ENCODE peak calls at places on chromosomes 7 and 10, in seven cellular contexts. P is lower lobe of right lung, A is HFF-Myc, D is lower leg skin, M is transverse colon, B is neural crest cell, V is cardiac fibroblast. E is an unnamed sample.

GRCh38 chr7:6437251-6437650 is 10.5 kb downstream of the DAGLB start:
- DNase-seq in B (no peak), D (no peak), A (no peak), V (no peak), P (no peak), M (no peak), E (peak)

GRCh38 chr10:103238506-103239252 is 7.0 kb upstream of the RPEL1 start:
- DNase-seq in D (no peak), P (peak), A (no peak), M (peak), B (no peak), V (peak), E (no peak)

GRCh38 chr7:139680676-139681462 is 96.9 kb downstream of the HIPK2 start:
- DNase-seq in A (peak), M (no peak), B (no peak), P (peak), V (peak), D (no peak), E (peak)

GRCh38 chr7:77409739-77410545 is 6.2 kb downstream of the GSAP start:
- DNase-seq in D (no peak), P (no peak), B (no peak), A (no peak), V (peak), M (no peak), E (peak)

GRCh38 chr7:157474685-157475084 is 137.9 kb downstream of the DNAJB6 start:
- DNase-seq in D (no peak), A (no peak), B (no peak), P (peak), M (no peak), V (no peak), E (no peak)

GRCh38 chr10:43224321-43224720 is 42.5 kb downstream of the RASGEF1A start:
- DNase-seq in M (no peak), B (no peak), A (no peak), P (no peak), V (no peak), D (no peak), E (no peak)

GRCh38 chr7:141418087-141418486 is 133.1 kb upstream of the AGK start:
- DNase-seq in V (no peak), D (no peak), P (no peak), M (no peak), B (no peak), A (no peak), E (no peak)

GRCh38 chr7:100682991-100683658 is 9.6 kb downstream of the GNB2 start:
- DNase-seq in A (no peak), B (no peak), P (peak), D (no peak), V (no peak), M (no peak), E (no peak)

GRCh38 chr10:132257271-132257670 is 50.5 kb downstream of the STK32C start:
- DNase-seq in D (no peak), A (peak), M (no peak), V (peak), B (no peak), P (no peak), E (no peak)

GRCh38 chr7:131164025-131164899 is 163.4 kb upstream of the MKLN1 start:
- DNase-seq in P (no peak), V (peak), M (no peak), B (no peak), A (peak), D (peak), E (no peak)

GRCh38 chr10:77844713-77845454 is 81.7 kb downstream of the DLG5 start:
- DNase-seq in A (peak), D (no peak), M (peak), P (no peak), V (peak), B (no peak), E (no peak)

GRCh38 chr7:117014099-117014656 is 60.9 kb downstream of the ST7 start:
- DNase-seq in P (no peak), M (no peak), V (no peak), B (no peak), D (no peak), A (no peak), E (no peak)

GRCh38 chr7:101124376-101125056 is 2.4 kb upstream of the SERPINE1 start:
- DNase-seq in V (peak), P (no peak), B (no peak), D (no peak), A (peak), M (no peak), E (no peak)

GRCh38 chr10:48804740-48805182 is 120.1 kb downstream of the WDFY4 start:
- DNase-seq in V (no peak), D (no peak), B (no peak), P (no peak), A (no peak), M (no peak), E (no peak)

GRCh38 chr7:129635300-129636029 is 23.9 kb downstream of the NRF1 start:
- DNase-seq in A (peak), B (peak), M (peak), V (peak), D (peak), P (peak), E (peak)

GRCh38 chr7:128863433-128863989 is 855 bp downstream of the ATP6V1F start:
- DNase-seq in D (no peak), A (no peak), V (peak), B (peak), M (peak), P (no peak), E (peak)

GRCh38 chr10:84337199-84337598 is 8.8 kb downstream of the CCSER2 start:
- DNase-seq in M (no peak), V (no peak), D (no peak), B (no peak), P (no peak), A (no peak), E (no peak)

GRCh38 chr7:861222-861621 is 15.1 kb upstream of the GET4 start:
- DNase-seq in B (no peak), P (no peak), A (no peak), D (no peak), M (peak), V (no peak), E (no peak)

GRCh38 chr10:43137701-43137970 is 609 bp upstream of the CSGALNACT2 start:
- DNase-seq in B (peak), P (peak), D (no peak), M (peak), V (peak), A (no peak), E (no peak)

GRCh38 chr10:20990604-20991003 is 93.5 kb upstream of the NEBL start:
- DNase-seq in B (no peak), D (no peak), V (peak), A (no peak), M (no peak), P (no peak), E (no peak)

GRCh38 chr10:69315610-69316312 is 37.5 kb downstream of the HK1 start:
- DNase-seq in M (no peak), A (no peak), P (no peak), D (no peak), V (no peak), B (no peak), E (no peak)

GRCh38 chr7:32147909-32148308 is 77.7 kb upstream of the PDE1C start:
- DNase-seq in B (no peak), A (no peak), D (no peak), P (no peak), V (no peak), M (no peak), E (no peak)

GRCh38 chr7:3482147-3482921 is 181.3 kb downstream of the SDK1 start:
- DNase-seq in D (no peak), V (peak), B (peak), P (no peak), M (peak), A (no peak), E (no peak)

GRCh38 chr7:66522518-66522917 is 106.2 kb upstream of the KCTD7 start:
- DNase-seq in P (no peak), B (no peak), M (no peak), D (no peak), V (peak), A (no peak), E (no peak)

GRCh38 chr7:107593025-107593410 is 13.0 kb downstream of the BCAP29 start:
- DNase-seq in D (no peak), A (no peak), M (no peak), B (no peak), P (no peak), V (peak), E (no peak)

GRCh38 chr10:101611096-101611495 is 23.0 kb downstream of the DPCD start:
- DNase-seq in A (no peak), M (no peak), B (no peak), V (no peak), D (no peak), P (no peak), E (no peak)

GRCh38 chr7:43553999-43554398 is 28.9 kb upstream of the STK17A start:
- DNase-seq in P (peak), M (no peak), B (no peak), A (no peak), D (no peak), V (peak), E (no peak)

GRCh38 chr10:43867113-43867512 is 218.4 kb upstream of the ZNF32 start:
- DNase-seq in A (no peak), V (no peak), B (no peak), M (no peak), P (no peak), D (no peak), E (peak)

GRCh38 chr7:2450198-2451107 is 25.7 kb downstream of the GRIFIN start:
- DNase-seq in A (no peak), B (no peak), D (no peak), M (no peak), V (no peak), P (no peak), E (no peak)

GRCh38 chr10:1573334-1573969 is 163.9 kb downstream of the ADARB2 start:
- DNase-seq in A (no peak), B (no peak), D (no peak), P (no peak), M (no peak), V (no peak), E (peak)

GRCh38 chr7:10412426-10413019 is 561.1 kb upstream of the PHF14 start:
- DNase-seq in P (no peak), D (no peak), B (peak), A (peak), M (no peak), V (peak), E (no peak)

GRCh38 chr10:122419890-122420623 is 34.4 kb upstream of the ARMS2 start:
- DNase-seq in B (no peak), P (no peak), A (peak), M (no peak), D (no peak), V (peak), E (no peak)

GRCh38 chr10:76179806-76180205 is 748.4 kb downstream of the LRMDA start:
- DNase-seq in V (no peak), A (no peak), P (no peak), D (no peak), B (no peak), M (no peak), E (no peak)
- TF ChIP-seq CTCF in V (no peak), A (no peak), P (no peak), D (no peak), B (no peak), M (no peak), E (no peak)

GRCh38 chr7:69019437-69019836 is 578.8 kb upstream of the AUTS2 start:
- DNase-seq in V (no peak), P (no peak), M (no peak), D (no peak), A (no peak), B (no peak), E (no peak)

GRCh38 chr7:69018200-69018599 is 580.1 kb upstream of the AUTS2 start:
- DNase-seq in M (no peak), B (no peak), D (no peak), V (no peak), A (no peak), P (no peak), E (no peak)
- TF ChIP-seq CTCF in M (no peak), B (peak), D (no peak), V (no peak), A (no peak), P (no peak), E (no peak)

GRCh38 chr7:82018226-82018625 is 248.4 kb upstream of the HGF start:
- DNase-seq in P (no peak), B (no peak), V (peak), D (no peak), A (no peak), M (no peak), E (no peak)

GRCh38 chr7:82015751-82016150 is 245.9 kb upstream of the HGF start:
- DNase-seq in P (no peak), B (no peak), D (no peak), M (no peak), V (no peak), A (no peak), E (no peak)

GRCh38 chr7:82020076-82020475 is 250.2 kb upstream of the HGF start:
- DNase-seq in P (no peak), M (no peak), A (no peak), B (no peak), V (no peak), D (no peak), E (no peak)

GRCh38 chr7:82019538-82019937 is 249.7 kb upstream of the HGF start:
- DNase-seq in V (peak), A (no peak), B (no peak), M (no peak), D (no peak), P (no peak), E (no peak)

DNA sequence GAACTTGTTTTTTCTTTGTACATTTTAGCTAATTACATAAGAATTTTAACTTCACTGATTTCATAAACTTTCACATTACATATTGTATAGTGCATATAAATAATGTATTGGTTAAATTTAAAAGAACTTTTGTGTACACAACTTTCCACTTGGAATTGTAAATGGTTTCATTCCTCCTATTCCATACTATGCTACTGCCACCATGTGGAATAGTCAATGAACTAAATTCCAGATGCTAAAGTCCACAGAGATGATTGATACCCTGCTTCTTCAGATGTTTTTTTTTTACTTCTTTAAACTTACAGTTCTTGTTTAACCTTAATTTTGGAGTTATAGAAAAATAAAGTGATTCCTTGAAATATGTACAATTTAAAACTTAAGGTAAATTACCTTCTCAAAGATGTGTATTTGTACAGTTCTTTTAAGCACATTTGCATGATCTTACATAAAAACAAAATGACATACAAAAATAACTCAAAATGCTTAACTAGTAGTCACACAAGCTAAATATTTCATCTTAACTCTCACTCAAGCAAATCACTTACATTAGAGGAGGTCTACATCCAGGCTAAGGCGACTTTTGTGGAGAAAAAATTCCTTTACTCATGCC is 247.6 kb upstream of the HGF start:
- DNase-seq in M (no peak), B (no peak), D (no peak), A (no peak), V (peak), P (no peak), E (no peak)
- TF ChIP-seq CTCF in M (peak), B (peak), D (no peak), A (peak), V (peak), P (peak), E (peak)

GRCh38 chr7:38451840-38452239 is 178.4 kb upstream of the TARP start:
- DNase-seq in V (peak), P (no peak), D (no peak), M (no peak), B (no peak), A (no peak), E (no peak)
- TF ChIP-seq CTCF in V (peak), P (no peak), D (no peak), M (no peak), B (peak), A (peak), E (no peak)

GRCh38 chr7:95045236-95045923 is 138.0 kb downstream of the PPP1R9A start:
- DNase-seq in V (peak), A (no peak), P (no peak), D (no peak), M (peak), B (no peak), E (no peak)
- TF ChIP-seq CTCF in V (peak), A (no peak), P (peak), D (no peak), M (no peak), B (no peak), E (no peak)

GRCh38 chr7:82599910-82600309 is 156.3 kb upstream of the CACNA2D1 start:
- DNase-seq in P (no peak), D (no peak), B (no peak), M (no peak), A (no peak), V (no peak), E (no peak)

GRCh38 chr7:82598958-82599357 is 155.4 kb upstream of the CACNA2D1 start:
- DNase-seq in P (no peak), D (no peak), B (no peak), A (no peak), M (no peak), V (peak), E (no peak)

GRCh38 chr7:82602066-82602465 is 158.5 kb upstream of the CACNA2D1 start:
- DNase-seq in V (no peak), B (no peak), P (no peak), A (no peak), M (no peak), D (no peak), E (no peak)

GRCh38 chr7:82605247-82605864 is 161.8 kb upstream of the CACNA2D1 start:
- DNase-seq in D (peak), V (peak), A (no peak), M (no peak), B (peak), P (no peak), E (no peak)

GRCh38 chr7:82600601-82601000 is 157.0 kb upstream of the CACNA2D1 start:
- DNase-seq in A (no peak), V (no peak), B (no peak), M (no peak), D (no peak), P (no peak), E (no peak)
- TF ChIP-seq CTCF in A (no peak), V (peak), B (peak), M (no peak), D (no peak), P (no peak), E (no peak)

GRCh38 chr7:81499262-81500116 is 270.4 kb downstream of the HGF start:
- DNase-seq in P (no peak), M (no peak), B (no peak), D (no peak), V (peak), A (peak), E (no peak)
- TF ChIP-seq CTCF in P (peak), M (peak), B (peak), D (no peak), V (peak), A (peak), E (peak)

GRCh38 chr10:120327671-120328070 is 129.4 kb upstream of the PLPP4 start:
- DNase-seq in M (no peak), B (no peak), P (no peak), V (no peak), A (no peak), D (no peak), E (no peak)

GRCh38 chr10:120328647-120329046 is 128.4 kb upstream of the PLPP4 start:
- DNase-seq in V (no peak), A (no peak), P (no peak), M (no peak), B (no peak), D (no peak), E (no peak)
- TF ChIP-seq CTCF in V (no peak), A (no peak), P (no peak), M (no peak), B (no peak), D (no peak), E (no peak)

DNA sequence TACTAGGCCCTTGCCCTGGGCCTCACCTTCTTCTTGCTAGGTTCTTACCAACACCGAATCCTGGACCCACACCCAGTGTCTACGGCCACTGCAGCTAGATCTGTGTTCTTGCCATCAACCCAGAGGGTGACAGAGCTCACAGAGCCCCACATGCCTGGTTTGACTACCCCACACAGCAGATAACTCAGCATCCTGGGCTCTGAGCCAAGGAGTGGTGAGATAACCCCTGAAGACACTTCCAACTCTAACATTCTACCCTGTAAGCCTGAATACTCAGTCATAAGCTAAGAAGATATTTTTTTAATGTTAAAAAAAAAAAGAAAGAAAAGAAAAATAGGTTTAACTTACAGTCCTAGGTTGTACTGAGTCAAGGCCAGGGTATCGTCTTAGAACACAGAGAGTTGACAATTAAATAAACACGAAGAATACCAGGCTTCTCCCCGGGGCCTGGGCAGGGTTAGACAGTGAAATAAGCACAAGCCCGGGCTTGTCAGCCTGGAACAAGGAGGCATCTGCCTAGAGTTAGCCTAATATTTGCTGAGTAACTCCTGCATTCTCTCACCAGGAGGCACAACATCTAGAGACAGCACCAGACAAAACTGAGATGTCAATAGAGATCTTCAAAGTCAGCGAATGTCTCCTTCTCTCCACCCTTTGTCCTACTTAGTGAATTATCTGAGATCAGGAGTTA is 556.5 kb upstream of the LRRN3 start:
- DNase-seq in B (no peak), D (peak), A (no peak), P (no peak), M (no peak), V (no peak), E (no peak)
- TF ChIP-seq CTCF in B (no peak), D (no peak), A (no peak), P (no peak), M (no peak), V (no peak), E (no peak)

E was measured in CD14-positive monocyte.